ENCODE peak calls at places on chromosomes 1 and 21, in nine cellular contexts. E, S, J, Q, H, N, I, F and C are unnamed samples.

GRCh38 chr1:95027046-95027445 is 45.7 kb downstream of the ALG14 start:
- DNase-seq in E (no peak), S (no peak), J (no peak), Q (no peak), H (no peak), N (peak; percentile 39), I (no peak), F (no peak), C (peak; percentile 30)

GRCh38 chr1:227447531-227447990 is 115.8 kb upstream of the ZNF678 start:
- DNase-seq in E (peak; percentile 58), S (peak; percentile 50), J (peak; percentile 68), Q (peak; percentile 54), H (no peak), N (no peak), I (no peak), F (no peak), C (peak; percentile 51)

GRCh38 chr21:15301014-15301413 is 236.2 kb upstream of the NRIP1 start:
- DNase-seq in E (no peak), S (no peak), J (no peak), Q (no peak), H (peak; percentile 21), N (peak; percentile 54), I (no peak), F (no peak), C (no peak)

GRCh38 chr1:9652379-9653194 is 1.1 kb downstream of the PIK3CD start:
- DNase-seq in E (peak; percentile 33), S (no peak), J (peak; percentile 76), Q (peak; percentile 70), H (peak; percentile 82), N (no peak), I (peak; percentile 47), F (peak; percentile 9), C (peak; percentile 7)

GRCh38 chr1:89199515-89199914 is 773 bp upstream of the GBP4 start:
- DNase-seq in E (no peak), S (no peak), J (no peak), Q (no peak), H (no peak), N (no peak), I (no peak), F (no peak), C (no peak)

GRCh38 chr1:8010080-8010664 is 15.9 kb downstream of the ERRFI1 start:
- DNase-seq in E (no peak), S (no peak), J (no peak), Q (no peak), H (no peak), N (peak; percentile 41), I (no peak), F (no peak), C (no peak)

GRCh38 chr1:2041305-2041704 is 8.9 kb upstream of the PRKCZ start:
- DNase-seq in E (no peak), S (no peak), J (no peak), Q (no peak), H (no peak), N (no peak), I (no peak), F (no peak), C (no peak)

GRCh38 chr1:228543396-228543795 is 56.2 kb downstream of the RNF187 start:
- DNase-seq in E (no peak), S (no peak), J (peak; percentile 22), Q (no peak), H (no peak), N (no peak), I (no peak), F (no peak), C (no peak)

GRCh38 chr21:37458669-37459276 is 92.2 kb downstream of the DYRK1A start:
- DNase-seq in E (no peak), S (no peak), J (no peak), Q (no peak), H (no peak), N (no peak), I (no peak), F (no peak), C (no peak)

GRCh38 chr1:42529724-42530161 is 66.7 kb downstream of the CCDC30 start:
- DNase-seq in E (no peak), S (no peak), J (no peak), Q (no peak), H (no peak), N (peak; percentile 25), I (peak; percentile 3), F (no peak), C (peak; percentile 3)

DNA sequence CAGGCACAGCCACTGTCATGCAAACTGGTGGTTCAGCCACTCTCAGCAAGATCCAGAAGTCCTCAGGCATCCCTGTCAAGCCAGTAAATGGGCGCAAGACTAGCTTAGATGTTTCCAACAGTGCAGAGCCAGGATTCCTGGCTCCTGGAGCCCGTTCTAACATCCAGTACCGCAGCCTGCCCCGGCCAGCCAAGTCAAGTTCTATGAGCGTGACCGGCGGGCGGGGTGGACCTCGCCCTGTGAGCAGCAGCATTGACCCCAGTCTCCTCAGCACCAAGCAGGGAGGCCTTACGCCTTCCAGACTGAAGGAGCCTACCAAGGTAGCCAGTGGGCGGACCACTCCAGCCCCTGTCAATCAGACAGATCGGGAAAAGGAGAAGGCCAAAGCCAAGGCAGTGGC is 46.6 kb upstream of the IPO9 start:
- DNase-seq in E (no peak), S (no peak), J (no peak), Q (no peak), H (no peak), N (no peak), I (no peak), F (no peak), C (no peak)
- H3K4me3 ChIP-seq in E (no peak overlapping the region), S (no peak overlapping the region), J (no peak overlapping the region), Q (no peak overlapping the region), H (no peak overlapping the region), N (no peak overlapping the region), I (no peak overlapping the region), F (no peak overlapping the region), C (no peak overlapping the region)

DNA sequence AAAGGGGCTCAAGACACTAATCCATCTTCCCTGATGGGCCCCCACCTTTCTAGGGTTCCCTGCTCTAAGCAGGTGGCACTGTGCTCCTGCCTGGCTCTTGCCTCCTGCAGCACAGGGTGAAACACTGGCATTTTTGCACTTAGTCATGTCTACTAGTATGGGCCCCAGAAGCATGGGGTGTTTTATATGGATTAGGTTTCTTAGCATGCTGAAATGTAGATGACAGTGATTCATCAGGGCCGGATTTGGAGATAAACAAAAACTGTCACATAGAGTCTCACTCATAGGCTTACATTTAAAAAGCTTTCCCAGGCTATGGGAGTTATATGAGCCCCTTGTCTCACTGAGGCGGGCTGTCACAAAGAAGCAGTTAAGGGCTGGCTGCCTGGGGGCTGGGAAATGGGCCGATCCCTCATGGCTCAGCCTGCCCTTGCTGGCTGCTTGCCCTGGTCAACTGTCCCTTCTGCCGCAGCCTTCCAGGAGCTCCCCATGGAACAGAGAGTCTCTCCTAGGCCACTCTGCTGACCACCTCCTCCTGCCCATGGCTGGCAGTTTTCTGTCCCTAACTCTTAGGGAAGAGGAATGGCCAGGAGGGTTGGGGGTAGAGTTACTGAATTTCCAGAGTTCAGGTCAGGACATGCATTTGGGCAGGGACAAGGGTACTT is 6.5 kb downstream of the GALNT2 start:
- DNase-seq in E (no peak), S (no peak), J (no peak), Q (no peak), H (no peak), N (peak; percentile 59), I (peak; percentile 77), F (peak; percentile 37), C (no peak)
- H3K4me3 ChIP-seq in E (no peak overlapping the region), S (no peak overlapping the region), J (no peak overlapping the region), Q (no peak overlapping the region), H (no peak overlapping the region), N (no peak overlapping the region), I (peak overlapping the region; percentile 26), F (no peak overlapping the region), C (no peak overlapping the region)

GRCh38 chr21:45551316-45551715 is 9.1 kb upstream of the SLC19A1 start:
- DNase-seq in E (no peak), S (no peak), J (peak; percentile 46), Q (peak; percentile 47), H (peak; percentile 70), N (peak; percentile 71), I (peak; percentile 59), F (no peak), C (peak; percentile 81)
- H3K4me3 ChIP-seq in E (no peak overlapping the region), S (no peak overlapping the region), J (peak overlapping the region; percentile 3), Q (no peak overlapping the region), H (peak overlapping the region; percentile 43), N (no peak overlapping the region), I (no peak overlapping the region), F (no peak overlapping the region), C (no peak overlapping the region)

DNA sequence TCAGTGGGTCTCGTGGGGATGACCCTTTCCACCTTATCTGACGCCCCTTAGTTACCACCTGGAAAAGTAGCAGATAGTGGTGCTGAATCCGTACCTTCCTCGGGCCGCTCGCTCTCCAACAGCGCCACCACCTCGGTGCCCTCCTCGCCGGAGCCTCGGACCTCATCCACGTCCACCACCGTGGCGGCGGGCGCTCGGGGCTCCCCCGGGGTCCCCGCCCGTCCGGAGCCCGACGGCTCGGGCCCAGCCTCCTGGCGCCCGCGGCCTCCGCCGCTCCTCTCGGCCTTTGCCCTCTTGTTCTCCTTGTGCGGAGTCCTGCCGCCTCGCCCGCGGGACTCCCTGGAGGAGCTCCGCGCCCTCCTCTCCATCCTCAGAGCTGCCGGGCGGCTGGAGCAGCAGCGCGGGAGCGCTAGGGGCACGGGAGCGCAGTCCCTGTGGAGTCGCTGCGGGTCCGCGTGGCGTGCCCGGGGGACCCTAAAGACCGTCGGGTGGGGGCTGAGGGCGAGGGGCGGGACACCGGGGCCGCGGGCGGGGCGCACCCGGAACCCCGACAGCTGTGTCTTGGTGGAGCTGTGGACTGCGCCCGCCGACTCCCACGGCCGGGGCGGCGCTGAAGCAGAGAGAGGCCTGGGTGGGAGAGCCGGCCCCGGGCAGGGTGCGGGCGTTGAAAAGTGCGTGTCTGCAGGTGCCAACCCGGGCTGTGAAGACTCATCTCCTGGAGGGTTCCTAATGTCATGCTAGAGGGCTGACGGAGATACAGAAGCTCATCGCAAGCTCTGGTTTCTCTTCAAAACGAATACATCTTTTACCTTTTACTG is at the start of gene NPHS2:
- DNase-seq in E (no peak), S (no peak), J (no peak), Q (no peak), H (no peak), N (no peak), I (no peak), F (no peak), C (no peak)
- H3K4me3 ChIP-seq in E (no peak within 1 kb of the TSS), S (no peak within 1 kb of the TSS), J (no peak within 1 kb of the TSS), Q (no peak within 1 kb of the TSS), H (no peak within 1 kb of the TSS), N (no peak within 1 kb of the TSS), I (no peak within 1 kb of the TSS), F (no peak within 1 kb of the TSS), C (no peak within 1 kb of the TSS)

GRCh38 chr1:16980473-16981268 is at the start of gene MFAP2:
- DNase-seq in E (peak; percentile 43), S (no peak), J (no peak), Q (no peak), H (no peak), N (peak; percentile 37), I (peak; percentile 86), F (no peak), C (peak; percentile 50)
- H3K4me3 ChIP-seq in E (peak within 1 kb of the TSS; percentile 46), S (no peak within 1 kb of the TSS), J (peak within 1 kb of the TSS; percentile 50), Q (peak within 1 kb of the TSS; percentile 56), H (no peak within 1 kb of the TSS), N (peak within 1 kb of the TSS; percentile 79), I (peak within 1 kb of the TSS; percentile 79), F (peak within 1 kb of the TSS; percentile 46), C (peak within 1 kb of the TSS; percentile 88)

DNA sequence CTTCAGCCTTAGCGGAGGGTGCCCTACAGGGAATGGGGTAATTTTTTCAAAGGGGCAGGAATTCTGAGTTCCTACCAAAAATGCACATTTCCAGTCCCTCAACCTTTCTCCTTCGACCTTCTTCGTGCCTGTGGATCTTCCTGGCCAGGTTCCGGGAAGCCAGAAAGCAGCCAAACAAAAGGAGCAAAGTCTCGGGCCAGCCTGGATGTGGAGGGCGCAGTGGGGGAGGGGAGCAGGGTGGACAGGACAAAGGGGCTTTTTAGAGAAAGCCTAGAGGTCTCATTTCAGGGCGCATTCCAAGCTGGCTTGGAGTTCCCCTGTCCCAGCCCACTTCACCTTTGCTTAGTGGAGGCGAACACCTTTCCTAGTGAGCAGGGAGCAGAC is 2.9 kb upstream of the INAVA start:
- DNase-seq in E (no peak), S (no peak), J (no peak), Q (no peak), H (no peak), N (no peak), I (no peak), F (no peak), C (no peak)
- H3K4me3 ChIP-seq in E (no peak overlapping the region), S (no peak overlapping the region), J (peak overlapping the region; percentile 49), Q (peak overlapping the region; percentile 58), H (no peak overlapping the region), N (peak overlapping the region; percentile 42), I (peak overlapping the region; percentile 69), F (peak overlapping the region; percentile 71), C (no peak overlapping the region)